ENCODE peak calls at places on chromosomes 13 and 19, in eight cellular contexts. I is ascending aorta, N is spleen, Q is AG04450, K is right atrium auricular region, P is transverse colon, A is fibroblast of pulmonary artery, F is osteocyte. E is an unnamed sample.

GRCh38 chr19:46824887-46825730 is 25.5 kb downstream of the AP2S1 start:
- DNase-seq in Q (no peak), K (no peak), A (peak; percentile 18), P (peak; percentile 22), N (peak; percentile 75), I (no peak), F (no peak), E (no peak)

GRCh38 chr13:28035146-28035782 is 46.8 kb upstream of the URAD start:
- DNase-seq in N (no peak), A (no peak), P (peak; percentile 22), I (no peak), Q (no peak), F (no peak), K (no peak), E (no peak)

GRCh38 chr19:5166262-5166661 is 174.3 kb downstream of the PTPRS start:
- DNase-seq in F (no peak), P (no peak), N (no peak), K (no peak), Q (no peak), I (no peak), A (peak; percentile 54), E (no peak)

GRCh38 chr13:96238861-96239260 is 149.0 kb downstream of the HS6ST3 start:
- DNase-seq in N (no peak), K (no peak), P (no peak), I (no peak), F (no peak), Q (no peak), A (no peak), E (no peak)

GRCh38 chr13:110616103-110617101 is 1.1 kb downstream of the NAXD start:
- DNase-seq in I (peak; percentile 38), K (no peak), Q (no peak), A (peak; percentile 38), P (peak; percentile 52), F (no peak), N (peak; percentile 86), E (no peak)

GRCh38 chr13:75327132-75327505 is 154.8 kb downstream of the TBC1D4 start:
- DNase-seq in Q (no peak), K (no peak), N (no peak), F (no peak), I (no peak), P (no peak), A (no peak), E (no peak)

GRCh38 chr19:7159105-7159933 is 89.8 kb downstream of the ZNF557 start:
- DNase-seq in N (no peak), Q (peak; percentile 65), F (no peak), A (peak; percentile 91), P (peak; percentile 40), K (peak; percentile 89), I (peak; percentile 89), E (no peak)

GRCh38 chr19:33520844-33521479 is 629 bp downstream of the PEPD start:
- DNase-seq in F (no peak), N (no peak), A (no peak), P (peak; percentile 38), I (no peak), K (no peak), Q (no peak), E (no peak)

GRCh38 chr19:45863840-45864628 is at the start of gene FOXA3:
- DNase-seq in F (no peak), I (no peak), A (peak; percentile 25), K (no peak), Q (no peak), P (peak; percentile 85), N (peak; percentile 90), E (peak; percentile 63)

GRCh38 chr13:54210397-54211050 is 1181.9 kb downstream of the OLFM4 start:
- DNase-seq in N (no peak), F (no peak), A (no peak), Q (no peak), I (no peak), P (no peak), K (no peak), E (no peak)

GRCh38 chr13:40231311-40231710 is 435.1 kb downstream of the FOXO1 start:
- DNase-seq in N (no peak), Q (no peak), F (no peak), P (no peak), I (no peak), A (no peak), K (no peak), E (no peak)

GRCh38 chr13:25291691-25292090 is 4.4 kb upstream of the MTMR6 start:
- DNase-seq in P (no peak), Q (no peak), F (no peak), K (no peak), A (no peak), N (no peak), I (no peak), E (no peak)

GRCh38 chr19:16013181-16013850 is 63.0 kb upstream of the TPM4 start:
- DNase-seq in P (no peak), F (no peak), A (no peak), I (no peak), Q (no peak), N (no peak), K (no peak), E (no peak)

GRCh38 chr19:51417107-51417806 is at the start of gene SIGLEC10:
- DNase-seq in I (no peak), A (no peak), K (no peak), N (peak; percentile 95), Q (no peak), P (peak; percentile 47), F (no peak), E (no peak)

DNA sequence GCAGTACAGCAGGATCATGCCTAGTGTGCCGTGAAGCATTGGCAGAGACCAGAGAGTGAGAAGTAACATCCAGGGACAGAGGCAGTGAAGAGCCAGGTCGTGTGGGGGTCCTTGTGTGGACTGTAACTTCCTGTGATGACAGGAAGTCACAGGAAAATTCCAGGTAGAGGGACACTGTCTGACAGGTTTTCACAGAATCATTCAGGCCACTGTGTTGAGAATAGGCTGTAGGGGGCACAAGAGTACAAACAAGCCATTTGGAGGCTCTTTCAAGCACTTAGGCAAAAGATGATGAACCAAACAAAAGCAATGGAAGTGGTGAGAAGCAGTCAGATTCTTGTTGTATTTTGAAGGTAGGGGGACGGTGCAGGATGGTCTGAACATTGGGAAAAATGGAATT is 46.4 kb downstream of the N4BP2L1 start:
- DNase-seq in I (no peak), K (no peak), A (peak; percentile 63), P (no peak), N (no peak), F (no peak), Q (no peak), E (peak; percentile 3)
- TF ChIP-seq CTCF in I (peak; percentile 49), K (no peak), A (peak; percentile 73), P (peak; percentile 37), N (peak; percentile 34), F (peak; percentile 63), Q (peak; percentile 64), E (peak; percentile 27)

GRCh38 chr19:1355974-1356865 is 27.5 kb upstream of the NDUFS7 start:
- DNase-seq in K (no peak), F (no peak), Q (no peak), P (peak; percentile 43), N (no peak), A (peak; percentile 23), I (no peak), E (no peak)
- TF ChIP-seq CTCF in K (no peak), F (no peak), Q (no peak), P (no peak), N (no peak), A (no peak), I (no peak), E (no peak)

GRCh38 chr19:12821761-12822160 is 12.6 kb downstream of the RTBDN start:
- DNase-seq in K (no peak), A (no peak), N (no peak), P (no peak), I (no peak), Q (no peak), F (no peak), E (no peak)

GRCh38 chr19:12828494-12828893 is 5.9 kb downstream of the RTBDN start:
- DNase-seq in K (no peak), F (no peak), I (no peak), N (no peak), A (peak; percentile 29), P (peak; percentile 67), Q (no peak), E (peak; percentile 69)

GRCh38 chr19:12825259-12826131 is 8.9 kb downstream of the RTBDN start:
- DNase-seq in N (no peak), K (no peak), Q (no peak), P (no peak), F (no peak), A (no peak), I (no peak), E (peak; percentile 84)
- TF ChIP-seq CTCF in N (no peak), K (no peak), Q (peak; percentile 33), P (peak; percentile 36), F (peak; percentile 59), A (peak; percentile 34), I (peak; percentile 26), E (peak; percentile 72)

GRCh38 chr13:101258071-101258470 is 158.2 kb downstream of the NALCN start:
- DNase-seq in P (no peak), K (no peak), Q (no peak), A (peak; percentile 70), I (no peak), F (no peak), N (no peak), E (peak; percentile 38)
- TF ChIP-seq CTCF in P (no peak), K (no peak), Q (no peak), A (no peak), I (no peak), F (no peak), N (no peak), E (no peak)